ENCODE peak calls at places on chromosomes 3 and 15, in five cellular contexts. D is memory B cell; J is aorta; H is NCI-H2171; I is stimulated activated CD4-positive, alpha-beta T cell treated with anti-CD3 and anti-CD28 coated beads, Interleukin-2, amount 100 ng/mL, for 48 hours. X is an unnamed sample.

GRCh38 chr15:39855400-39855799 is 64.7 kb downstream of the GPR176 start:
- DNase-seq in D (no peak), J (no peak), H (no peak), I (no peak), X (no peak)

GRCh38 chr15:96553931-96554330 is 223.4 kb downstream of the NR2F2 start:
- DNase-seq in D (no peak), J (no peak), H (no peak), I (no peak), X (no peak)

GRCh38 chr3:149971403-149972075 is 844 bp upstream of the PFN2 start:
- DNase-seq in D (no peak), J (peak; percentile 77), H (peak; percentile 85), I (peak; percentile 22), X (peak; percentile 22)

GRCh38 chr3:72738752-72739520 is 109.3 kb downstream of the SHQ1 start:
- DNase-seq in D (peak; percentile 49), J (no peak), H (peak; percentile 41), I (peak; percentile 68), X (peak; percentile 32)

GRCh38 chr3:111786922-111787321 is 72.1 kb upstream of the PHLDB2 start:
- DNase-seq in D (no peak), J (no peak), H (no peak), I (no peak), X (no peak)

GRCh38 chr3:12895391-12896205 is 54.2 kb upstream of the RPL32 start:
- DNase-seq in D (no peak), J (peak; percentile 59), H (no peak), I (no peak), X (no peak)

GRCh38 chr15:52796228-52796521 is 6.0 kb upstream of the ONECUT1 start:
- DNase-seq in D (no peak), J (no peak), H (no peak), I (no peak), X (no peak)

GRCh38 chr15:36407647-36408046 is 171.8 kb upstream of the CDIN1 start:
- DNase-seq in D (no peak), J (no peak), H (peak; percentile 66), I (no peak), X (no peak)

GRCh38 chr3:4517643-4518042 is 24.5 kb downstream of the ITPR1 start:
- DNase-seq in D (no peak), J (no peak), H (no peak), I (no peak), X (no peak)

GRCh38 chr3:149368201-149368849 is 9.1 kb downstream of the TM4SF1 start:
- DNase-seq in D (no peak), J (no peak), H (no peak), I (no peak), X (no peak)

GRCh38 chr3:41356775-41357174 is 157.5 kb downstream of the CTNNB1 start:
- DNase-seq in D (no peak), J (no peak), H (no peak), I (no peak), X (no peak)

GRCh38 chr3:123818921-123819429 is 65.2 kb downstream of the MYLK start:
- DNase-seq in D (no peak), J (no peak), H (no peak), I (no peak), X (no peak)

GRCh38 chr3:141071681-141072260 is 20.6 kb downstream of the SPSB4 start:
- DNase-seq in D (no peak), J (no peak), H (no peak), I (no peak), X (no peak)

GRCh38 chr3:48402281-48402732 is 27.6 kb downstream of the PLXNB1 start:
- DNase-seq in D (no peak), J (peak; percentile 92), H (no peak), I (no peak), X (no peak)

GRCh38 chr15:52483712-52484111 is 45.0 kb downstream of the MYO5A start:
- DNase-seq in D (no peak), J (no peak), H (no peak), I (no peak), X (no peak)

GRCh38 chr3:139639662-139640061 is 38.1 kb downstream of the NMNAT3 start:
- DNase-seq in D (no peak), J (no peak), H (no peak), I (no peak), X (no peak)

GRCh38 chr15:64354683-64355558 is 1.1 kb downstream of the CSNK1G1 start:
- DNase-seq in D (no peak), J (no peak), H (no peak), I (no peak), X (no peak)

GRCh38 chr15:96042734-96043224 is 287.7 kb upstream of the NR2F2 start:
- DNase-seq in D (no peak), J (no peak), H (no peak), I (no peak), X (no peak)

GRCh38 chr3:89434621-89435380 is 327.4 kb downstream of the EPHA3 start:
- DNase-seq in D (no peak), J (no peak), H (no peak), I (no peak), X (no peak)

GRCh38 chr3:169339386-169339785 is 324.1 kb downstream of the MECOM start:
- DNase-seq in D (no peak), J (no peak), H (no peak), I (no peak), X (no peak)

GRCh38 chr3:111989061-111989678 is 9.6 kb upstream of the TAGLN3 start:
- DNase-seq in D (no peak), J (no peak), H (peak; percentile 42), I (no peak), X (no peak)

GRCh38 chr3:194780706-194781105 is 95.0 kb downstream of the FAM43A start:
- DNase-seq in D (no peak), J (no peak), H (no peak), I (no peak), X (no peak)

GRCh38 chr3:4395448-4395847 is 71.6 kb downstream of the SUMF1 start:
- DNase-seq in D (no peak), J (no peak), H (no peak), I (no peak), X (no peak)

GRCh38 chr15:46309914-46310313 is 675.1 kb downstream of the SQOR start:
- DNase-seq in D (no peak), J (no peak), H (no peak), I (no peak), X (no peak)

GRCh38 chr3:132255041-132255745 is 62.0 kb upstream of the ACP3 start:
- DNase-seq in D (no peak), J (no peak), H (no peak), I (no peak), X (no peak)

GRCh38 chr15:77907824-77908751 is 169.4 kb downstream of the TBC1D2B start:
- DNase-seq in D (peak; percentile 49), J (no peak), H (no peak), I (peak; percentile 70), X (peak; percentile 53)

GRCh38 chr15:28114721-28115622 is 15.9 kb upstream of the OCA2 start:
- DNase-seq in D (no peak), J (no peak), H (no peak), I (no peak), X (no peak)

GRCh38 chr15:96330064-96330449 is 443 bp upstream of the NR2F2 start:
- DNase-seq in D (no peak), J (peak; percentile 81), H (peak; percentile 68), I (no peak), X (no peak)

GRCh38 chr15:77292924-77293558 is 126.9 kb downstream of the PEAK1 start:
- DNase-seq in D (no peak), J (no peak), H (no peak), I (no peak), X (no peak)

GRCh38 chr3:160677459-160677901 is 520 bp downstream of the ARL14 start:
- DNase-seq in D (no peak), J (no peak), H (no peak), I (no peak), X (no peak)

GRCh38 chr3:23805228-23805880 is 401 bp upstream of the UBE2E1 start:
- DNase-seq in D (no peak), J (no peak), H (no peak), I (no peak), X (no peak)

GRCh38 chr3:77468408-77469045 is 428.6 kb downstream of the ROBO2 start:
- DNase-seq in D (no peak), J (no peak), H (no peak), I (no peak), X (no peak)

GRCh38 chr3:38649500-38650247 is at the start of gene SCN5A:
- DNase-seq in D (no peak), J (peak; percentile 59), H (peak; percentile 7), I (peak; percentile 54), X (no peak)

GRCh38 chr3:113084777-113085176 is 94.0 kb downstream of the GTPBP8 start:
- DNase-seq in D (no peak), J (peak; percentile 60), H (peak; percentile 11), I (no peak), X (no peak)

GRCh38 chr3:185313693-185314246 is 49.2 kb upstream of the MAP3K13 start:
- DNase-seq in D (no peak), J (no peak), H (no peak), I (no peak), X (no peak)

GRCh38 chr3:134365766-134366065 is 8.5 kb downstream of the AMOTL2 start:
- DNase-seq in D (no peak), J (no peak), H (no peak), I (no peak), X (no peak)

GRCh38 chr15:77369168-77369567 is 50.7 kb downstream of the PEAK1 start:
- DNase-seq in D (no peak), J (no peak), H (no peak), I (no peak), X (no peak)